ENCODE peak calls at places on chromosomes 3 and 15, in seven cellular contexts. Q is uterus, F is thoracic aorta, K is heart left ventricle, J is cardiac muscle cell, L is RWPE2, E is body of pancreas. X is an unnamed sample. For H3K4me1 and H3K27me3, the result is how much of the 10 kb centered on the place peaks cover.

GRCh38 chr3:82137050-82137449 is 375.6 kb upstream of the GBE1 start:
- DNase-seq in F (no peak), K (no peak), E (no peak), Q (no peak), J (no peak), L (no peak), X (no peak)

GRCh38 chr3:131114201-131114600 is 87.5 kb downstream of the NEK11 start:
- DNase-seq in F (no peak), J (no peak), Q (no peak), K (no peak), E (no peak), L (no peak), X (no peak)

GRCh38 chr3:47536221-47536891 is 22.8 kb upstream of the ELP6 start:
- DNase-seq in Q (no peak), E (no peak), F (no peak), K (no peak), L (no peak), J (no peak), X (no peak)

GRCh38 chr15:35784745-35785144 is 238.8 kb upstream of the DPH6 start:
- DNase-seq in E (no peak), K (no peak), F (no peak), J (peak), L (no peak), Q (no peak), X (no peak)

GRCh38 chr15:48333553-48333952 is 2.3 kb downstream of the DUT start:
- DNase-seq in K (no peak), J (no peak), Q (no peak), E (no peak), L (no peak), F (no peak), X (no peak)

GRCh38 chr15:52326758-52327157 is 31.2 kb upstream of the MYO5C start:
- DNase-seq in J (no peak), L (no peak), F (no peak), E (no peak), K (no peak), Q (no peak), X (no peak)

GRCh38 chr3:17432237-17432636 is 310.2 kb downstream of the TBC1D5 start:
- DNase-seq in L (no peak), E (no peak), Q (no peak), K (no peak), J (no peak), F (no peak), X (no peak)

GRCh38 chr3:188940213-188940914 is 231.4 kb upstream of the TPRG1 start:
- DNase-seq in L (no peak), Q (peak), J (no peak), K (no peak), E (no peak), F (no peak), X (no peak)

GRCh38 chr15:64013179-64014043 is 32.9 kb downstream of the DAPK2 start:
- DNase-seq in Q (no peak), F (no peak), K (no peak), J (no peak), E (no peak), L (no peak), X (no peak)

GRCh38 chr3:76199382-76199781 is 414.0 kb upstream of the ZNF717 start:
- DNase-seq in E (no peak), Q (no peak), K (no peak), J (no peak), L (no peak), F (no peak), X (no peak)

GRCh38 chr15:96246057-96246456 is 84.4 kb upstream of the NR2F2 start:
- DNase-seq in J (no peak), K (no peak), E (no peak), F (no peak), Q (no peak), L (no peak), X (no peak)

GRCh38 chr15:63888146-63888545 is 54.4 kb upstream of the HERC1 start:
- DNase-seq in F (no peak), L (no peak), Q (no peak), E (no peak), J (no peak), K (no peak), X (no peak)

GRCh38 chr3:123755085-123755484 is 129.0 kb downstream of the MYLK start:
- DNase-seq in J (no peak), Q (no peak), L (no peak), E (peak), F (no peak), K (no peak), X (no peak)

GRCh38 chr15:63870043-63870394 is 36.3 kb upstream of the HERC1 start:
- DNase-seq in Q (no peak), K (no peak), F (no peak), L (no peak), E (no peak), J (no peak), X (no peak)

GRCh38 chr3:129005526-129006303 is 4.6 kb downstream of the EFCC1 start:
- DNase-seq in E (no peak), K (peak), F (no peak), Q (no peak), J (no peak), L (no peak), X (no peak)

GRCh38 chr3:183331518-183331917 is 78.5 kb downstream of the B3GNT5 start:
- DNase-seq in F (no peak), Q (no peak), E (no peak), J (no peak), L (no peak), K (no peak), X (no peak)

GRCh38 chr3:154181127-154181691 is 60.0 kb downstream of the ARHGEF26 start:
- DNase-seq in L (no peak), K (no peak), Q (no peak), J (peak), E (no peak), F (no peak), X (no peak)

GRCh38 chr3:6540981-6541380 is 319.9 kb upstream of the GRM7 start:
- DNase-seq in K (no peak), J (no peak), F (no peak), Q (no peak), E (no peak), L (no peak), X (no peak)

GRCh38 chr3:73490453-73491311 is 134.1 kb downstream of the PDZRN3 start:
- DNase-seq in Q (no peak), K (peak), F (no peak), J (peak), L (no peak), E (peak), X (no peak)

GRCh38 chr3:185151959-185152432 is 864 bp downstream of the C3orf70 start:
- DNase-seq in K (peak), J (no peak), F (no peak), L (no peak), E (no peak), Q (no peak), X (no peak)

GRCh38 chr3:54345976-54346375 is 223.6 kb downstream of the CACNA2D3 start:
- DNase-seq in K (no peak), Q (no peak), J (no peak), L (no peak), E (no peak), F (no peak), X (no peak)

GRCh38 chr3:140384876-140385275 is 293.0 kb upstream of the TRIM42 start:
- DNase-seq in E (no peak), L (no peak), K (no peak), F (no peak), J (no peak), Q (no peak), X (no peak)

GRCh38 chr3:141482250-141482937 is 4.4 kb upstream of the RASA2 start:
- DNase-seq in E (no peak), F (no peak), J (no peak), Q (no peak), K (no peak), L (no peak), X (peak)

DNA sequence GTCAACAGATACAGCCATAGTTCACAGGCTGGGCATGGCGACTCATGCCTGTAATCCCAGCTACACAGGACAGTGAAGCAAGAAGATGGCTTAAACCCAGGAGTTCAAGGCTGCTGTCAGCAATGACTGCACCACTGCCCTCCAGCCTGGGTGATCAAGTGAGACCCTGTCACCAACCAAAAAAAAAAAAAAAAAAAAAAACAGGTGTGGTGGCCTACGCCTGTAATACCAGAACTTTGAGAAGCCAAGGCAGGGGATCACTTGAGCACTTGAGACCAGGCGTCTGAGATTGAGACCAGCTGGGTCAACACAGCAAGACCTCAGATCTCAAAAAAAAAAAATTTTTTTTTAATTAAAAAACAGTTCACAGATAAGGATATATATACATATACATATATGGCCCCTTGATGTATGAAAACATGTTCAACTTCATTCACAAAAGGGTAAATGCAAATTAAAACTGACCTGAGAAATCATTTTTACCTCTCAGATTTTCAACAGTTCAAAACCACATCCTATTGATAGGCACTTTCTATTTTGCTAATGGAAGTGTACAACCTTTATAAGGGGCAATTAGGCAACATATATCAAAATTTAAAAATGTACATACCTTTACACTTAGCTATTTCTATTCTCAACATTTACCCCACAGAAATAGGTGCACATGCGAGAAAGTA is 51.1 kb downstream of the OSBPL10 start:
- DNase-seq in F (no peak), L (no peak), E (no peak), K (no peak), J (no peak), Q (no peak), X (no peak)
- H3K4me1 ChIP-seq in F (under half), L (under half), E (under half), K (under half), J (under half), Q (under half), X (under half)

GRCh38 chr3:127200086-127200691 is 7.3 kb downstream of the PRR23E start:
- DNase-seq in Q (no peak), E (no peak), L (no peak), K (no peak), F (no peak), J (no peak), X (no peak)
- H3K27me3 ChIP-seq in Q (under half), E (under half), L (under half), K (under half), F (under half), J (under half), X (under half)

GRCh38 chr3:5002174-5002870 is 23.1 kb downstream of the BHLHE40 start:
- DNase-seq in L (no peak), F (no peak), J (no peak), Q (no peak), E (no peak), K (no peak), X (no peak)
- H3K27ac ChIP-seq in L (no peak), F (no peak), J (no peak), Q (no peak), E (no peak), K (no peak), X (no peak)

GRCh38 chr15:76338555-76339301 is 2.2 kb downstream of the ISL2 start:
- DNase-seq in K (no peak), J (no peak), E (no peak), Q (no peak), L (no peak), F (no peak), X (no peak)
- H3K4me1 ChIP-seq in K (under half), J (under half), E (half or more), Q (under half), L (under half), F (under half), X (under half)

GRCh38 chr15:77733579-77734300 is 101.0 kb upstream of the LINGO1 start:
- DNase-seq in Q (no peak), J (no peak), F (no peak), E (no peak), K (no peak), L (no peak), X (no peak)
- H3K27me3 ChIP-seq in Q (under half), J (under half), F (under half), E (under half), K (under half), L (under half), X (under half)

DNA sequence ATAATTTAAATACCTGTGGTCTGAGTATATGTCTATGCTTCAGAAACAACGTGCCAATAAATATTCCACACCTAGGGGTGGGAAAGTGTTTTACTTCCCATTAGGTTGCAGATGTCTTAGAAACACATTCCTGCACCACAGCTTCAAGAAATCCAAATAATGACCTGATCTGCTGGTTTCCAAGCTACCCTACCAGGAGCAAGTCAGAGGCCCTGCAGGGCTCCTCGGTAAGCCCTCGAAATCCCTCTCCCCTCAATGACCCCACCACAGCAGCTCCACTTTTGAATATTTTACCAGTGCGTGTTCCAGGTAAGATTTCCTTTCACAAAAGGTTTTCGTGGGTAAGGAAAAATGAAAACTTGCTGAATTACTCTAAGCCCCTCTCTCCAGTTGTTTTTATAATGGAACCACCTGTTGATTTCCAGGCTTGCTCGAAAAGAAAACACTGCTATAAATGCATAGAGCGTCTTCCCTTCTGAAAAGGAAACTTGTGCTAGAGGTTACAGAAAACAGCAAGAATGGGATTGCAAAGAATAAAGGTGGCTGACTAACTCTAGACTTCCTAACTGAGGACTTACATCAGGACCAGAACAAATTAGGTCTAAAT is 12.6 kb downstream of the IL12A start:
- DNase-seq in Q (no peak), F (no peak), J (no peak), L (no peak), E (no peak), K (no peak), X (no peak)
- H3K27ac ChIP-seq in Q (no peak), F (no peak), J (no peak), L (no peak), E (no peak), K (no peak), X (no peak)

GRCh38 chr3:100263583-100263982 is 2.8 kb downstream of the TBC1D23 start:
- DNase-seq in Q (no peak), K (no peak), E (no peak), J (no peak), F (no peak), L (no peak), X (no peak)
- H3K4me1 ChIP-seq in Q (under half), K (under half), E (half or more), J (under half), F (under half), L (half or more), X (under half)

DNA sequence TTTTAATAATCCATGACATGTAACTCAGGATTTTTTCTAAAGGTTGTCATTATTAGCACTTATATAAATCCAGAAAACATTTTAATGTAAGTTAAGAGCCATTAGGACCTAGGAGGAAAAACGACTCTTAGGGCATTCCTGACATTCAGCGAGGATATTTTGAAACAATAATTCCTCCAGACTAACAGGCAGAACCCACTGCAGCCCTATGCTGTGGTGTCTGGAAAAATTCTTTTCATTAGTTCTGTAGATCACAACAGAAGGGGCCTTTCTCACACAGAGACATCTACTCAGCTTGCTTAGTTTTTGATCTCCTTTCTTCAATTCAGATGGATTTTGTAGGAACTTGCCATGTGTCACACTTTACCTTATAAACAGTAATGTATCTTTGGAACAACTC is 113.1 kb upstream of the MBNL1 start:
- DNase-seq in J (peak), L (no peak), F (no peak), K (no peak), Q (no peak), E (no peak), X (no peak)
- H3K27me3 ChIP-seq in J (under half), L (under half), F (under half), K (under half), Q (under half), E (under half), X (under half)

DNA sequence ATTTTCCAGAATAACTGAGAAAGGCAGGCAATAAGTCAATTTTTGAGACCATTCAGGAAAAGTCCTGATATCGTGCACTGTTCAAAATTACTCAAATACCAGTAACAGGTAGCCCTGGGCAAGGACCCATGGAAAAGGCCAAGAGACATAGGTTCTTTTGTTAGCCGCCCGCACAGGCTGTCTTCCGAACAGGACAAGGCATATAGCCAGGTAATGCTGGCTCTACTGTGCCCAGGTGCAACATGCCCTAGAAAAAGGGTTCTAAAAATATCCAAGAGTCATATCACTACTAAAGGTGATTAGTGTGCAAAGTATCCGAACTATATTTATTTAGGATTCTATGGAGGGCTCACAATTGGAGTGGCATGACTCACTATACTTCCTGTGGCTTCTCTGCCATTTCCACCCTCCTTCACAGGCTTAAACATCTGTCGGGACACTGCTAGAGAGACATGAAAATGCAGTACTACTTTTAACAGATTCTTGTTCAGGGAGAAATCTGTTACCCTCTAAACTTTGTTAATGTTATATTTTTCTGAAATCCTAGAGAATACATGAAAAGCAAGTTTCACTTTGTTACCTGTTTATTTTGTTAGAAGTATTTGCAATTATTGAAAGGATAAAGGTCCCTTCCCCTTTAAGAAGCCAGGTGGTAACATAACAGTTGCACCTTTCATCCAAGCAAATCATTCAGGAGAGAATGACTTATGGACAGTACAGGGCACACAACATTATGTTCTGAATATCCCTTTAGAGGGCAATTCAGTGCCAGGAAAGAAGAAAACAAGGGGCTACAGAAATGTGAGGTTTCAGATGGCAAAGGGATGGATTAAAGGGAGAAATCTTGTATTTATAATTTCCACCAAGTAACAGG is 293.3 kb upstream of the THBS1 start:
- DNase-seq in Q (no peak), J (no peak), E (no peak), F (no peak), K (no peak), L (peak), X (peak)
- H3K27ac ChIP-seq in Q (no peak), J (no peak), E (no peak), F (no peak), K (no peak), L (peak), X (peak)